ENCODE peak calls at places on chromosomes 16 and 17, in six cellular contexts. N is heart right ventricle, R is neuronal stem cell, O is ovary, G is uterus, P is A549. M is an unnamed sample.

GRCh38 chr17:65154770-65155589 is 17.8 kb downstream of the RGS9 start:
- DNase-seq in N (no peak), R (no peak), O (no peak), G (no peak), P (peak), M (no peak)

GRCh38 chr16:50856991-50857390 is 115.1 kb downstream of the CYLD start:
- DNase-seq in N (no peak), R (no peak), O (no peak), G (no peak), P (no peak), M (no peak)

GRCh38 chr17:8109669-8110455 is 8.5 kb downstream of the ALOXE3 start:
- DNase-seq in N (no peak), R (peak), O (peak), G (peak), P (peak), M (no peak)

GRCh38 chr16:87800497-87800896 is 34.7 kb upstream of the KLHDC4 start:
- DNase-seq in N (no peak), R (no peak), O (no peak), G (no peak), P (no peak), M (no peak)

GRCh38 chr16:67847064-67847861 is at the start of gene CENPT:
- DNase-seq in N (peak), R (no peak), O (no peak), G (no peak), P (peak), M (no peak)

GRCh38 chr16:22898874-22899348 is 84.9 kb downstream of the HS3ST2 start:
- DNase-seq in N (peak), R (peak), O (peak), G (peak), P (peak), M (peak)

GRCh38 chr17:45973099-45973838 is 25.8 kb upstream of the STH start:
- DNase-seq in N (peak), R (no peak), O (no peak), G (no peak), P (no peak), M (no peak)

GRCh38 chr17:75370288-75370687 is 35.2 kb downstream of the GRB2 start:
- DNase-seq in N (peak), R (no peak), O (no peak), G (no peak), P (no peak), M (no peak)

GRCh38 chr17:72553051-72553755 is 432.4 kb downstream of the SOX9 start:
- DNase-seq in N (no peak), R (no peak), O (no peak), G (no peak), P (no peak), M (peak)

GRCh38 chr17:792277-792676 is 10.1 kb downstream of the MRM3 start:
- DNase-seq in N (no peak), R (no peak), O (no peak), G (no peak), P (peak), M (peak)

GRCh38 chr17:794876-795275 is 12.7 kb downstream of the MRM3 start:
- DNase-seq in N (peak), R (peak), O (peak), G (peak), P (peak), M (peak)

GRCh38 chr17:788551-788950 is 6.4 kb downstream of the MRM3 start:
- DNase-seq in N (no peak), R (no peak), O (no peak), G (peak), P (no peak), M (no peak)

GRCh38 chr17:789160-789840 is 7.1 kb downstream of the MRM3 start:
- DNase-seq in N (no peak), R (no peak), O (no peak), G (peak), P (no peak), M (no peak)

GRCh38 chr17:791807-792206 is 9.7 kb downstream of the MRM3 start:
- DNase-seq in N (no peak), R (no peak), O (no peak), G (peak), P (no peak), M (no peak)
- H3K27ac ChIP-seq in N (no peak), R (no peak), O (no peak), G (no peak), P (no peak), M (no peak)

GRCh38 chr16:70381604-70382342 is 35.1 kb downstream of the DDX19A start:
- DNase-seq in N (no peak), R (no peak), O (no peak), G (no peak), P (no peak), M (no peak)
- H3K27ac ChIP-seq in N (peak), R (peak), O (no peak), G (peak), P (peak), M (peak)

GRCh38 chr17:77887110-77887463 is 71.4 kb upstream of the TNRC6C start:
- DNase-seq in N (no peak), R (no peak), O (no peak), G (no peak), P (no peak), M (no peak)

GRCh38 chr17:77889135-77889505 is 69.4 kb upstream of the TNRC6C start:
- DNase-seq in N (no peak), R (no peak), O (no peak), G (no peak), P (no peak), M (no peak)

GRCh38 chr17:77889866-77890760 is 68.4 kb upstream of the TNRC6C start:
- DNase-seq in N (no peak), R (no peak), O (no peak), G (no peak), P (no peak), M (no peak)

GRCh38 chr17:77887464-77888241 is 70.8 kb upstream of the TNRC6C start:
- DNase-seq in N (peak), R (peak), O (peak), G (peak), P (peak), M (peak)

DNA sequence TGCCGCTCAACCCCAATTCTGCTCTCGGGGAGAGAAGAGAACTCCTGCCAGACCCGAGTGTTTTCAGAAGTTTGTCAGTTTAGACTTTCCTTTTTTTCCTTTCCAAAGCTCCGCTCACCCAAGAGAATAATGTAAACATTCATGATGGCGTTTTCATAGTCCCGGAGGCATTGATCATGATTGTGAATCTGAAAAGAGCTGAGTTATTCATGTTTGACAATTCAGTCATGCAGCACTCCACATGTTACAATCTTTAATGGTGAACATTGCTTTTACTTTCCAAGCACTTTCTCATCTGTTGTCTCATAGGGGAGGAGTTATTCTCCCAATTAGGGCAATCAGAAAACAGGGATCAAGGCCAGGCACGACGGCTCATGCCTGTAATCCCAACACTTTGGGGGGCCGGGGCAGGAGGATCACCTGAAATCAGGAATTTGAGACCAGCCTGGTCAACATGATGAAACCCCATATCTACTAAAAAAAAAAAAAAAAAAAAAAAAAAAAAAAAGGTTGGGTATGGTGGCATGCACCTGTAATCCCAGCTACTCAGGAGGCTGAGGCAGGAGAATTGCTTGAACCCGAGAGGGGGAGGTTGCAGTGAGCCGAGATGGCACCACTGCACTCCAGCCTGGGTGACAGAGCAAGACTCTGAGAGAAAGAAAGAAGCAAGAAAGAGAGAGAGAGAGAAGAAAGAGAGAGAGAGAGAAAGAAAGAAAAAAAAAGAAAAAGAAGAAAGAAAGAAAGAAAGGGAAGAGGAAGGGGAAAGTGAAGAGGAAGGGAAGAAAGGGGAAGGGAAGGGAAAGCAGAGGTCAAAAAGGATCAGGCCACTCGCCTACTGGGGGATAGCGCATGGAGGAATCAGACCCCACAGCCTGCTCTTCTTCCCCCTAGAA is 70.0 kb upstream of the TNRC6C start:
- DNase-seq in N (no peak), R (no peak), O (no peak), G (no peak), P (no peak), M (no peak)
- H3K27ac ChIP-seq in N (peak), R (no peak), O (no peak), G (peak), P (peak), M (peak)

GRCh38 chr17:48596735-48597491 is 3.3 kb upstream of the HOXB5 start:
- DNase-seq in N (no peak), R (no peak), O (no peak), G (no peak), P (no peak), M (no peak)

GRCh38 chr17:48597775-48598631 is 4.4 kb upstream of the HOXB5 start:
- DNase-seq in N (no peak), R (no peak), O (no peak), G (peak), P (no peak), M (no peak)

GRCh38 chr17:48596000-48596734 is 2.6 kb upstream of the HOXB5 start:
- DNase-seq in N (no peak), R (no peak), O (no peak), G (no peak), P (no peak), M (no peak)

GRCh38 chr17:48598727-48599126 is 5.1 kb upstream of the HOXB5 start:
- DNase-seq in N (no peak), R (no peak), O (no peak), G (no peak), P (no peak), M (no peak)

DNA sequence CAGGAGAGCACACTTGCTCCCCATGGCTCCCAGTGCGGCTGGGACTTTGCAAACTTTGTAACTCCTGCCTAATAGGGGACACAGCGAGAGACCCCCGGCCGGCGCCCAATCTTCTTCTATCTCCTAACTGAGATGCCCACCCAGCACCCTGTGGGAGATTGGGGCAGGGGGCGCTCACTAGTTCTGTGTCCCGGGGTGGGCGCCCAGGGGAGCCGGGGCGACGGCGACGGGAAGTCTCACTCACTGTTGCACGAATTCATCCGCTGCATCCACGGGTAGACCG is 3.9 kb upstream of the HOXB5 start:
- DNase-seq in N (no peak), R (no peak), O (no peak), G (no peak), P (no peak), M (no peak)
- H3K27ac ChIP-seq in N (no peak), R (no peak), O (no peak), G (peak), P (no peak), M (no peak)

GRCh38 chr16:82776466-82777146 is 149.8 kb downstream of the CDH13 start:
- DNase-seq in N (no peak), R (no peak), O (no peak), G (no peak), P (no peak), M (no peak)

GRCh38 chr16:82769845-82770244 is 143.1 kb downstream of the CDH13 start:
- DNase-seq in N (peak), R (no peak), O (no peak), G (no peak), P (no peak), M (no peak)

GRCh38 chr16:82773018-82773417 is 146.2 kb downstream of the CDH13 start:
- DNase-seq in N (no peak), R (no peak), O (no peak), G (no peak), P (no peak), M (no peak)

GRCh38 chr16:82767808-82768207 is 141.0 kb downstream of the CDH13 start:
- DNase-seq in N (no peak), R (no peak), O (no peak), G (no peak), P (no peak), M (no peak)

DNA sequence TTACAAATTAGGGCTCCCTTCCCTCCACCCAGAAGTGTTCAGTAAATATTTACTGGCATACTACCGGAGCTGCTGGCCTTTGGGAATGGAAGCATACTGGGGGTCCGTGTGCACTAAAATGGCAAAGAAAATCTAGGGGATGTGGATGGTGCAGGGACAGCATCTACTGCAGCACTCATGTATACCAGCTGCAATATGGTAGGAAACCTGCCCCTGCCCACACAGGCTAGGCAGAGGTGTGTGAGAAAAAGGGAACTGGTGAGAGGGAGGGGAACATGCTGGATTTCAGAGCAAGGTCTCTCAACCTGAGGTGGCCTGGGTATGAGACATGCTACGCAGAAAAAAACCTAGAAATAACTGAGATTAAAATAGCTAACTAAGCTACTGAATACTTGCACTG is 145.4 kb downstream of the CDH13 start:
- DNase-seq in N (no peak), R (no peak), O (no peak), G (no peak), P (no peak), M (no peak)
- H3K27ac ChIP-seq in N (no peak), R (no peak), O (no peak), G (no peak), P (no peak), M (no peak)

GRCh38 chr17:68906638-68907037 is 48.6 kb downstream of the ABCA8 start:
- DNase-seq in N (no peak), R (no peak), O (no peak), G (no peak), P (peak), M (no peak)

GRCh38 chr17:68909066-68909465 is 46.1 kb downstream of the ABCA8 start:
- DNase-seq in N (peak), R (no peak), O (peak), G (peak), P (peak), M (no peak)

GRCh38 chr17:68908045-68908444 is 47.1 kb downstream of the ABCA8 start:
- DNase-seq in N (no peak), R (no peak), O (no peak), G (no peak), P (no peak), M (no peak)

GRCh38 chr17:68910256-68910705 is 44.9 kb downstream of the ABCA8 start:
- DNase-seq in N (peak), R (no peak), O (peak), G (no peak), P (no peak), M (peak)

GRCh38 chr17:68910789-68911431 is 44.3 kb downstream of the ABCA8 start:
- DNase-seq in N (no peak), R (no peak), O (peak), G (no peak), P (no peak), M (no peak)
- H3K27ac ChIP-seq in N (peak), R (no peak), O (peak), G (peak), P (no peak), M (peak)

DNA sequence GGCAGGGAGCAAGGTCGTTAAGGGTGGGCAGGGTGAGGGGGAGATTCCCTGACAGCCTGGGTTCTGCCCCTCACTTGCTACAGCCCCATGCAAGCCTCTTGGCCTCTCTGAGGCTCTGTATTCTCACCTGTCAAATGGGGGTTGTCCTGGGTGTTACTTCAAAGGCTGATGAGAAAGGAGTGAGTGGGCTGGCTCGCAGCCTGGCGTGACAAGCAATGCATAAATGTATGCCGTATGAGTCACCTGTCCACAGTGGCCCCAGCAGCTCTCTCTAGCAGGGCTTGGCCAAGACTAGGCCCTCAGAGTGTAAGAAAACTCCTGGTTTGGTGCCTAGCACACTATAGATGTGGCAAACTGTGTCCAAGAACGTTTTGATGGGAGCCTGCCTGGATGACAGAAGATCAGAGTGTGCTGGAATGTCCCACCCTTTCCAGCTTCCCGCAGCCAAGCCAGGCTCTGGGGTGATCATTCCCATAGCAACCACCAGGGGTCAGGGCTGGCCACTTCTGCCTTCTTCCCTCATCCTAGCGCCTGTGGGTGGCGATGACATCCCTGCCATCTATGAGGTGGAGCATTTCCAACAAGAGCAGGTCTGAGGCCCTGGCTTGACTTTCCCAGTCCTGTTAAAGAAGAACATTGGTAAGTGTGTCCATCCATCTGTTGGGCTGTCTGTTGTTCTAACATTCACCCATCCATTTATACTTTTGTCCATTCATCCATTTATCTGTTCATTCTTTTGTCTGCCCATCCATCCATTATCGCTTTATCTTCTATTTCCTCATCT is 37.2 kb upstream of the ADGRG1 start:
- DNase-seq in N (peak), R (peak), O (peak), G (peak), P (peak), M (peak)
- H3K27ac ChIP-seq in N (no peak), R (no peak), O (no peak), G (peak), P (peak), M (no peak)

GRCh38 chr16:15827299-15827698 is 29.5 kb downstream of the MYH11 start:
- DNase-seq in N (no peak), R (no peak), O (no peak), G (no peak), P (no peak), M (no peak)
- H3K27ac ChIP-seq in N (no peak), R (no peak), O (no peak), G (peak), P (no peak), M (no peak)

GRCh38 chr17:46974086-46974485 is 5.0 kb downstream of the RPRML start:
- DNase-seq in N (no peak), R (no peak), O (no peak), G (no peak), P (no peak), M (no peak)
- H3K27ac ChIP-seq in N (no peak), R (no peak), O (no peak), G (no peak), P (no peak), M (no peak)

GRCh38 chr17:39916918-39917317 is 1.5 kb downstream of the GSDMB start:
- DNase-seq in N (no peak), R (no peak), O (no peak), G (no peak), P (peak), M (no peak)
- H3K27ac ChIP-seq in N (no peak), R (no peak), O (no peak), G (no peak), P (no peak), M (no peak)

M was measured in caudate nucleus.